ENCODE peak calls at places on chromosomes 13 and 19, in four cellular contexts. S is stomach, B is prostate gland, K is transverse colon. W is an unnamed sample.

GRCh38 chr13:84430015-84430414 is 547.7 kb upstream of the SLITRK1 start:
- DNase-seq in S (no peak), B (no peak), K (no peak), W (no peak)

GRCh38 chr13:70622785-70623184 is 514.5 kb upstream of the KLHL1 start:
- DNase-seq in S (no peak), B (no peak), K (no peak), W (no peak)

GRCh38 chr19:34134190-34135032 is 37.9 kb upstream of the LSM14A start:
- DNase-seq in S (peak; percentile 92), B (peak; percentile 63), K (peak; percentile 93), W (peak; percentile 69)

GRCh38 chr19:41352609-41353465 is 885 bp downstream of the TGFB1 start:
- DNase-seq in S (peak; percentile 66), B (peak; percentile 38), K (peak; percentile 78), W (no peak)

GRCh38 chr19:5330307-5330720 is 10.3 kb downstream of the PTPRS start:
- DNase-seq in S (no peak), B (no peak), K (no peak), W (no peak)

GRCh38 chr13:21341637-21342422 is 117.3 kb downstream of the ZDHHC20 start:
- DNase-seq in S (no peak), B (no peak), K (no peak), W (no peak)

GRCh38 chr19:571127-571974 is 1.0 kb upstream of the BSG start:
- DNase-seq in S (peak; percentile 43), B (peak; percentile 45), K (peak; percentile 68), W (peak; percentile 67)

GRCh38 chr13:27088619-27089018 is 83.0 kb downstream of the USP12 start:
- DNase-seq in S (no peak), B (no peak), K (no peak), W (no peak)

GRCh38 chr19:9535934-9536333 is 2.5 kb downstream of the ZNF426 start:
- DNase-seq in S (no peak), B (no peak), K (no peak), W (no peak)

GRCh38 chr13:95601216-95601615 is 43.3 kb downstream of the DZIP1 start:
- DNase-seq in S (no peak), B (no peak), K (no peak), W (no peak)

GRCh38 chr13:50026788-50027473 is 11.7 kb downstream of the KCNRG start:
- DNase-seq in S (no peak), B (no peak), K (no peak), W (no peak)

GRCh38 chr19:47026889-47027288 is 7.3 kb downstream of the NPAS1 start:
- DNase-seq in S (no peak), B (no peak), K (no peak), W (no peak)

GRCh38 chr13:35672611-35673010 is 196.1 kb upstream of the MAB21L1 start:
- DNase-seq in S (no peak), B (no peak), K (no peak), W (no peak)

GRCh38 chr19:45952691-45953505 is 20.8 kb downstream of the NOVA2 start:
- DNase-seq in S (peak; percentile 35), B (no peak), K (peak; percentile 24), W (no peak)

GRCh38 chr13:33611016-33611805 is 206.7 kb upstream of the RFC3 start:
- DNase-seq in S (peak; percentile 65), B (peak; percentile 70), K (peak; percentile 10), W (peak; percentile 22)

GRCh38 chr19:55640043-55640576 is 692 bp upstream of the ZNF580 start:
- DNase-seq in S (peak; percentile 71), B (peak; percentile 32), K (peak; percentile 73), W (no peak)

GRCh38 chr19:22545751-22546150 is 88.4 kb upstream of the ZNF492 start:
- DNase-seq in S (no peak), B (no peak), K (peak; percentile 12), W (peak; percentile 68)

GRCh38 chr13:96984061-96984508 is 10.2 kb downstream of the OXGR1 start:
- DNase-seq in S (peak; percentile 78), B (peak; percentile 74), K (peak; percentile 76), W (peak; percentile 67)

GRCh38 chr19:7742575-7742974 is 4.8 kb downstream of the CD209 start:
- DNase-seq in S (no peak), B (no peak), K (no peak), W (no peak)

GRCh38 chr19:11063434-11063833 is 25.8 kb upstream of the LDLR start:
- DNase-seq in S (no peak), B (no peak), K (no peak), W (no peak)

GRCh38 chr13:21138561-21138960 is 37.8 kb downstream of the SKA3 start:
- DNase-seq in S (no peak), B (peak; percentile 14), K (no peak), W (no peak)

GRCh38 chr19:55578761-55579747 is 1.6 kb downstream of the ZNF579 start:
- DNase-seq in S (no peak), B (no peak), K (no peak), W (no peak)

GRCh38 chr19:2089001-2089711 is 7.0 kb downstream of the MOB3A start:
- DNase-seq in S (no peak), B (peak; percentile 54), K (no peak), W (no peak)

GRCh38 chr13:76148926-76149325 is 512.8 kb downstream of the LMO7 start:
- DNase-seq in S (no peak), B (no peak), K (no peak), W (no peak)

GRCh38 chr13:50236898-50237318 is 221.7 kb downstream of the KCNRG start:
- DNase-seq in S (no peak), B (no peak), K (no peak), W (no peak)

GRCh38 chr19:45779231-45780145 is 2.8 kb downstream of the DMPK start:
- DNase-seq in S (peak; percentile 98), B (peak; percentile 90), K (peak; percentile 97), W (peak; percentile 91)

GRCh38 chr13:48896312-48896711 is 79.4 kb upstream of the FNDC3A start:
- DNase-seq in S (no peak), B (no peak), K (no peak), W (no peak)

GRCh38 chr13:74104661-74105275 is 29.4 kb downstream of the KLF12 start:
- DNase-seq in S (no peak), B (no peak), K (no peak), W (no peak)

GRCh38 chr13:110211046-110211445 is 95.9 kb downstream of the COL4A1 start:
- DNase-seq in S (no peak), B (no peak), K (no peak), W (no peak)

GRCh38 chr13:50650478-50650877 is 193.0 kb downstream of the DLEU7 start:
- DNase-seq in S (no peak), B (no peak), K (no peak), W (no peak)

GRCh38 chr19:58570770-58571574 is 2.2 kb downstream of the MZF1 start:
- DNase-seq in S (no peak), B (no peak), K (peak; percentile 8), W (peak; percentile 47)

GRCh38 chr13:91185294-91185863 is 162.1 kb upstream of the MIR17HG start:
- DNase-seq in S (no peak), B (no peak), K (no peak), W (no peak)

GRCh38 chr19:11377237-11377636 is 2.8 kb downstream of the SWSAP1 start:
- DNase-seq in S (no peak), B (peak; percentile 54), K (peak; percentile 48), W (no peak)

GRCh38 chr19:41224632-41225031 is 5.6 kb downstream of the AXL start:
- DNase-seq in S (no peak), B (no peak), K (no peak), W (no peak)

GRCh38 chr19:1853295-1854031 is 5.2 kb upstream of the REXO1 start:
- DNase-seq in S (peak; percentile 90), B (peak; percentile 75), K (peak; percentile 94), W (peak; percentile 87)

GRCh38 chr19:16795042-16795441 is 34.2 kb upstream of the SIN3B start:
- DNase-seq in S (no peak), B (no peak), K (no peak), W (no peak)
- H3K9me3 ChIP-seq in S (peaks cover 16% of the 10 kb centered on the region), B (no peaks in the 10 kb centered on the region), K (peaks cover under 1% of the 10 kb centered on the region), W (peaks cover 5% of the 10 kb centered on the region)

GRCh38 chr19:44529541-44529940 is at the start of gene CEACAM20:
- DNase-seq in S (no peak), B (no peak), K (no peak), W (no peak)
- TF ChIP-seq POLR2A in S (no peak), B (no peak), K (no peak), W (no peak)

DNA sequence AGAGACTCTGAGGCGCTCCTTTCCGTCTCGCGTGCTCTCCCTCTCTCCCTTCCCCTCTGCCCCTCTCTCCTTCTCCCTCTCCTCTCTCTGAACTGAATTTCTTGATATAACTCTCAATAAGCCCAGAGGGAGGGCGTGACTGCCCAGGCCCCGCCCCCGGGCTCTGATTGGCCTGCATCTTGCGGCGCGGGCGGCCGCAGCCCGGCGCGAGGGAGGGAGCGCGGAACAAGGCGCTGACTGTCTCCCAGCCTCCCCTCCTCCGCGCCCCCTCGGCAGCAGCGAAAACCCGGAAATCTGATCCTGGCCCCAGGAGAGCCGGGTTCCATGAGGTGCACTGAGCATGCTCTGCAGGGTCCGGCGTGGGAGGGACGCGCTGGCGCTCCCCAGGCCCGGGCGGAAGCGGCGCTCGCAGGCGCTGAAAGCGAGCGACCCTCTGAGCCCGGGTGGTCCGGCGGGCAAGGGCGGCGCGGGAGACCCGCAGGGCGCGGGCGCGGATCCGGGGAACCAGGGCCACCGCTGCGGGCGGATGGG is at the start of gene PCDH9:
- DNase-seq in S (peak; percentile 95), B (peak; percentile 92), K (peak; percentile 87), W (peak; percentile 85)
- TF ChIP-seq POLR2AphosphoS5 in S (peak; percentile 89), B (peak; percentile 93), K (peak; percentile 58), W (peak; percentile 11)

GRCh38 chr19:3620145-3620816 is 6.3 kb downstream of the CACTIN start:
- DNase-seq in S (no peak), B (no peak), K (no peak), W (no peak)
- H3K9me3 ChIP-seq in S (no peaks in the 10 kb centered on the region), B (no peaks in the 10 kb centered on the region), K (no peaks in the 10 kb centered on the region), W (no peaks in the 10 kb centered on the region)

GRCh38 chr19:39359026-39359425 is 16.8 kb downstream of the SAMD4B start:
- DNase-seq in S (no peak), B (no peak), K (no peak), W (no peak)

GRCh38 chr19:39360599-39360998 is 18.4 kb downstream of the SAMD4B start:
- DNase-seq in S (no peak), B (no peak), K (no peak), W (no peak)

GRCh38 chr19:39365531-39365930 is 23.3 kb downstream of the SAMD4B start:
- DNase-seq in S (no peak), B (no peak), K (no peak), W (no peak)

GRCh38 chr19:39362682-39363657 is 20.7 kb downstream of the SAMD4B start:
- DNase-seq in S (no peak), B (no peak), K (no peak), W (no peak)

DNA sequence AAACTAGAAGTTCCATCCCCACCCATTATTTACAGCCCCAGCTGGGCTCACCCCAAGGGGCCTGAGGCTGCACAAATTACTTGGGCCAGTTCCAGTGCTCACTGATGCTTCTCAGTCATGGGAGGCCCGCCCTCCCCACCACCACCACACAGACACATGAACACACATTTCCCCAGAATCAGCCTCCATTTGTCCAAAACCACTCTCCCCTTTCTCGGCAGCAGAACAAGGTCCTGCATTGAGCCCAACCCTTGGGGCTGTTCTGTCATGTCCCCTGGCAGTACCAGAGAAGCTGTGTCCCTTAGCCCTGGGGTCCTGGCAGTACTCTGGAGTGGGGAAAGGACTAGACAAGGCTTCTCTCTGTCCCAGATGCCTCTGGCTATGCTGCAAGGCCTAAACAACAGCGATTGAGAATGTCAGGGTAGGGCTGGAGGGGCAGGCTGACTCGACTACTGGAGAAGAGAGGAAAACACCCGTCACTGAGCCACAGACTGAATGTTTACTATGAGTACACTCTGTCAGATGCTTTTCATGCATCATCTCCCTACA is 21.8 kb downstream of the SAMD4B start:
- DNase-seq in S (no peak), B (no peak), K (no peak), W (no peak)
- TF ChIP-seq POLR2A in S (no peak), B (no peak), K (no peak), W (no peak)